ENCODE peak calls at places on chromosomes 12 and 14, in ten cellular contexts. Q is adrenal gland, Z is CD14-positive monocyte, K is Calu3, X is HFFc6, P is neural progenitor cell, D is tibial nerve, A is brain microvascular endothelial cell, J is GM12865, V is RWPE1. B is an unnamed sample.

GRCh38 chr12:31471061-31471460 is 119.9 kb downstream of the DENND5B start:
- DNase-seq in A (no peak), V (no peak), K (no peak), Q (no peak), X (no peak), P (no peak), J (no peak), D (no peak), Z (no peak), B (no peak)

GRCh38 chr12:71846322-71846940 is 6.9 kb downstream of the TBC1D15 start:
- DNase-seq in X (peak; percentile 26), V (peak; percentile 28), Q (no peak), P (no peak), K (peak; percentile 26), J (peak; percentile 18), D (no peak), Z (no peak), A (peak; percentile 22), B (no peak)

GRCh38 chr12:98490491-98491453 is 24.6 kb upstream of the TMPO start:
- DNase-seq in Q (peak; percentile 89), Z (peak; percentile 71), X (peak; percentile 80), V (peak; percentile 69), A (peak; percentile 92), D (peak; percentile 82), K (peak; percentile 92), P (peak; percentile 93), J (peak; percentile 86), B (peak; percentile 91)

GRCh38 chr12:5096241-5096880 is 52.7 kb downstream of the KCNA5 start:
- DNase-seq in Q (no peak), D (no peak), A (peak; percentile 64), V (peak; percentile 9), P (no peak), K (no peak), Z (no peak), X (peak; percentile 93), J (no peak), B (no peak)

GRCh38 chr14:96424104-96424989 is 32.4 kb downstream of the AK7 start:
- DNase-seq in K (peak; percentile 41), P (peak; percentile 85), X (peak; percentile 63), Q (peak; percentile 26), Z (no peak), D (no peak), J (peak; percentile 75), A (peak; percentile 67), V (peak; percentile 61), B (no peak)

GRCh38 chr14:60922050-60922449 is 58.8 kb downstream of the TRMT5 start:
- DNase-seq in Z (no peak), K (no peak), J (no peak), D (no peak), A (no peak), X (no peak), Q (no peak), P (no peak), V (peak; percentile 70), B (no peak)

GRCh38 chr12:98894412-98895085 is 249.5 kb downstream of the APAF1 start:
- DNase-seq in K (no peak), Z (no peak), V (no peak), D (no peak), X (no peak), J (no peak), A (no peak), Q (peak; percentile 2), P (peak; percentile 70), B (peak; percentile 71)

GRCh38 chr14:52089208-52089607 is 20.3 kb upstream of the NID2 start:
- DNase-seq in K (no peak), Z (no peak), A (no peak), P (no peak), Q (no peak), X (no peak), V (no peak), D (no peak), J (no peak), B (no peak)

GRCh38 chr14:99566009-99566389 is 38.0 kb downstream of the CCDC85C start:
- DNase-seq in V (peak; percentile 57), P (no peak), X (no peak), Z (no peak), A (no peak), J (no peak), K (peak; percentile 72), Q (no peak), D (no peak), B (no peak)

GRCh38 chr12:39986674-39987073 is 119.2 kb downstream of the SLC2A13 start:
- DNase-seq in Q (no peak), Z (no peak), V (no peak), K (no peak), D (no peak), P (no peak), A (no peak), J (no peak), X (no peak), B (no peak)

GRCh38 chr14:103108749-103109207 is 14.3 kb downstream of the EXOC3L4 start:
- DNase-seq in A (no peak), P (no peak), J (peak; percentile 81), K (no peak), Z (peak; percentile 92), Q (peak; percentile 65), V (no peak), D (no peak), X (no peak), B (no peak)

GRCh38 chr12:89461649-89462612 is 62.7 kb downstream of the GALNT4 start:
- DNase-seq in P (peak; percentile 64), X (peak; percentile 78), K (no peak), D (no peak), V (peak; percentile 59), J (peak; percentile 64), A (no peak), Q (no peak), Z (no peak), B (no peak)

GRCh38 chr14:55721353-55721752 is 141.3 kb downstream of the KTN1 start:
- DNase-seq in X (peak; percentile 77), Z (no peak), A (peak; percentile 97), V (peak; percentile 34), K (peak; percentile 55), Q (peak; percentile 82), J (peak; percentile 13), D (no peak), P (no peak), B (no peak)

GRCh38 chr12:82817368-82817767 is 130.7 kb downstream of the TMTC2 start:
- DNase-seq in P (no peak), X (no peak), D (no peak), J (no peak), K (no peak), Z (no peak), V (no peak), A (no peak), Q (no peak), B (no peak)

GRCh38 chr14:99724196-99724891 is 40.2 kb downstream of the CYP46A1 start:
- DNase-seq in D (no peak), A (no peak), J (no peak), P (no peak), Q (no peak), V (no peak), K (no peak), X (no peak), Z (no peak), B (peak; percentile 65)

DNA sequence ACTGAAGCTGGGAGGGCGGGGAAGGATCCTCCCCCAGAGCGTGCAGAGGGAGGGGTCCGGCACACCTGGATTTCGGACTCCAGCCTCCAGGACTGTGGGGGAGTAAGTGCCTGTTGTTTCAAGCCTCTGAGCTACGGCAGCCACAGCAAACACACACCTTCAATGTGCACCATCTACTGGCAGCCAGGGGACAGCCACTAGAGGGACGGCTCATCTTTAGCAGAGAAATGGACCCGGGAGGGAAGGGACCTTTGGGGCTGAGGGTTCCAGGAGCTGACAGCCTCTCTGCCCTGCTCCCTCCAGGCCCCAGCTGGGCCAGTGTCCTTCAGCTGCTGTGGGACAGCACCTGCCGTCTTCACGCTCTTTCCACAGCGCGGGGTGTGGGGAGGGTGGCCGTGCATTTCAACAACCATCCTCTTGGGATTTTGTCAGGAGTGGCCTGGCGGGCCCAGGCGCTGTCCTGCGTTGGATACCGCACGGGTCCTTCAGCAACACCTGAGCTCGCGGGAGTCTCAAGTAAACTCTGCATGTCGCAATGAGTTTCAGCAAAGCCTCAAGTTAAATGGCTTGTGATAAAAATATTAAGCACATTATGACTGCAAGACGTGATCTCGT is 209.2 kb upstream of the C14orf180 start:
- DNase-seq in V (peak; percentile 23), X (no peak), Z (no peak), K (peak; percentile 26), A (no peak), J (no peak), Q (peak; percentile 27), P (peak; percentile 72), D (no peak), B (no peak)
- TF ChIP-seq CTCF in V (no peak), X (no peak), Z (no peak), K (no peak), A (peak; percentile 17), J (peak; percentile 15), Q (peak; percentile 35), P (peak; percentile 61), D (no peak), B (peak; percentile 66)

GRCh38 chr14:38941485-38941884 is 161.6 kb downstream of the SEC23A start:
- DNase-seq in K (no peak), X (no peak), Q (no peak), P (no peak), Z (no peak), J (peak; percentile 2), A (no peak), V (no peak), D (no peak), B (no peak)
- TF ChIP-seq CTCF in K (no peak), X (peak; percentile 17), Q (no peak), P (no peak), Z (no peak), J (no peak), A (peak; percentile 6), V (no peak), D (no peak), B (no peak)

DNA sequence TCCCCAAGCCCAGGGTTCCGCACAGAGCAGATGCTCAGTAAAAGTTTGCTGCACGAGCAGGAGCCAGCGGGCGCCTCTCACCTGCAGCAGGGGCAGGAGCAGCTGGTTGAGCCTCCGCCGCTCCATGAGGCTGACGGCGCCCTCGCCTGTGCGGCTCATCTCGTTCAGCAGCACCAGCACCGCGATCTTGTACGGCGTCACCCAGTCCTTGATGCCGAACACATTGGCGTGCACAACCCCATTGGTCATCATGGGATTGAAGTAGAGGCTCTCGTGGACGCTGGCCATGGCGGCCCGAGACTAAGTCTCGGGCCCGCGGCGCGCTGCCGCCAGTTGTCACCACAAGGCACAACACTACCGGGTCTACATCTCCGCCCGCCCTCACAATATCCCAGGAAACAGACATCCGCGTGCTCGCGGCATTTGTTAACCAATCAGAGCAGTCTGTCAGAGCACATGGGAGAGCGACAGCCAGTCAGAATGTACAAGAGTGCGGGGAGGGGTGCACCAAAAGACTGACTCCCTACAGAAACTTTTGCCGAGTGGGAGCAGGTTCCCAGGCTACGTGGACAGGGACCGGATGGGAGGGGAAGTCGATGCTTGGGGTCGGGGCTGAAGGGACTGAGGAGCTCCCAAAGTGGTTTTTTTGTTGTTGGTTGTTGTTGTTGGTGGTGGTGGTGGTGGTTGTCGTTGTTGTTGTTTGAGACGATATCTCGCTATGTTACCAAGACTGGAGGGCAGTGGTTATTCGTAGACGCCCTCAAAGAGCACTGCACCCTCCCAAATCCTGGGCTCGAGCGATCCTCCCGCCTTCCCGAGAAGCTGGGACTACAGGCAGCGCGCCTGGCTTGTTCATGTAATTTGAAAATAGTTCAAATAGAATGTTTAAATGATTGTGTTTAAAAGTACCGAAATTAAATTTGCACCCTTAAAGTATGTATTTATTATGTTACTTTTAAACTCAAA is at the start of gene ANAPC5:
- DNase-seq in Z (peak; percentile 95), A (peak; percentile 100), Q (peak; percentile 98), X (peak; percentile 99), D (peak; percentile 90), V (peak; percentile 99), P (peak; percentile 96), J (peak; percentile 99), K (peak; percentile 94), B (peak; percentile 91)
- TF ChIP-seq CTCF in Z (no peak), A (peak; percentile 2), Q (no peak), X (no peak), D (peak; percentile 26), V (no peak), P (no peak), J (no peak), K (no peak), B (no peak)

GRCh38 chr14:64040044-64040443 is 187.2 kb downstream of the SYNE2 start:
- DNase-seq in D (no peak), X (no peak), Q (no peak), Z (no peak), P (no peak), J (no peak), K (no peak), A (no peak), V (no peak), B (no peak)
- TF ChIP-seq CTCF in D (no peak), X (peak; percentile 78), Q (peak; percentile 59), Z (no peak), P (peak; percentile 8), J (no peak), K (no peak), A (no peak), V (no peak), B (peak; percentile 34)

B was measured in type B pancreatic cell.